ENCODE peak calls at places on chromosomes 4 and X, in eight cellular contexts. X, Z, A, B, S, R, H and O are unnamed samples.

GRCh38 chrX:109959356-109959871 is 43.5 kb upstream of the TMEM164 start:
- DNase-seq in A (no peak), X (no peak), B (no peak), H (no peak), Z (no peak), R (no peak), S (no peak), O (no peak)

GRCh38 chrX:118974088-118974907 is at the start of gene LONRF3:
- DNase-seq in R (peak), B (peak), A (no peak), H (peak), X (peak), Z (peak), S (peak), O (no peak)

GRCh38 chrX:151970661-151971060 is 3.8 kb downstream of the GABRE start:
- DNase-seq in A (peak), H (peak), X (peak), Z (no peak), B (peak), R (peak), S (peak), O (peak)

GRCh38 chrX:112197845-112198244 is 115.3 kb upstream of the TRPC5 start:
- DNase-seq in R (no peak), A (no peak), X (no peak), B (no peak), S (no peak), Z (no peak), H (no peak), O (no peak)

GRCh38 chrX:47093248-47093647 is 15.0 kb downstream of the RGN start:
- DNase-seq in H (no peak), S (peak), Z (no peak), B (peak), A (no peak), X (no peak), R (no peak), O (peak)

GRCh38 chr4:40325406-40326019 is 9.6 kb upstream of the CHRNA9 start:
- DNase-seq in B (peak), H (no peak), S (peak), R (peak), X (peak), Z (no peak), A (no peak), O (no peak)

GRCh38 chr4:185902654-185903053 is 90.7 kb upstream of the SORBS2 start:
- DNase-seq in S (peak), R (no peak), B (no peak), A (no peak), Z (no peak), X (no peak), H (no peak), O (peak)

GRCh38 chr4:82988323-82988832 is 22.2 kb downstream of the LIN54 start:
- DNase-seq in H (no peak), Z (no peak), S (peak), R (no peak), A (peak), X (no peak), B (peak), O (peak)

GRCh38 chr4:8705161-8706145 is 112.9 kb downstream of the CPZ start:
- DNase-seq in R (no peak), A (no peak), X (no peak), B (no peak), Z (peak), S (no peak), H (peak), O (no peak)

GRCh38 chr4:183838987-183839712 is 66.0 kb upstream of the STOX2 start:
- DNase-seq in A (no peak), S (peak), R (no peak), Z (peak), H (no peak), X (no peak), B (peak), O (peak)

GRCh38 chr4:184237612-184238011 is 19.9 kb upstream of the ENPP6 start:
- DNase-seq in H (no peak), Z (no peak), X (no peak), R (no peak), B (peak), A (no peak), S (no peak), O (no peak)

GRCh38 chrX:138026211-138026610 is 460.3 kb downstream of the ZIC3 start:
- DNase-seq in Z (no peak), H (no peak), A (no peak), R (no peak), S (no peak), B (peak), X (no peak), O (no peak)

GRCh38 chrX:49191033-49191871 is 5.1 kb upstream of the PRICKLE3 start:
- DNase-seq in R (peak), H (peak), Z (peak), B (peak), S (peak), A (peak), X (peak), O (peak)

GRCh38 chr4:165787516-165788274 is 85.3 kb upstream of the TLL1 start:
- DNase-seq in A (no peak), Z (no peak), X (no peak), R (no peak), H (no peak), B (no peak), S (no peak), O (no peak)

GRCh38 chr4:77430847-77431246 is 174.8 kb upstream of the CXCL13 start:
- DNase-seq in B (no peak), X (no peak), Z (peak), A (no peak), R (no peak), H (no peak), S (no peak), O (no peak)

GRCh38 chrX:151701071-151701470 is 5.8 kb downstream of the PRRG3 start:
- DNase-seq in Z (no peak), X (no peak), B (no peak), H (no peak), R (no peak), A (no peak), S (no peak), O (no peak)

GRCh38 chr4:54924891-54925290 is 200.5 kb downstream of the KDR start:
- DNase-seq in X (no peak), A (no peak), Z (no peak), B (no peak), H (no peak), R (no peak), S (no peak), O (no peak)

GRCh38 chrX:39772057-39772832 is 325.5 kb downstream of the BCOR start:
- DNase-seq in A (no peak), R (no peak), X (no peak), S (peak), Z (peak), B (peak), H (peak), O (no peak)
- TF ChIP-seq CTCF in A (no peak), R (no peak), X (no peak), S (peak), Z (peak), B (no peak), H (no peak), O (no peak)

GRCh38 chr4:102503301-102503746 is 2.2 kb downstream of the NFKB1 start:
- DNase-seq in B (no peak), R (no peak), S (no peak), H (no peak), A (no peak), Z (no peak), X (no peak), O (no peak)
- H3K4me3 ChIP-seq in B (peak), R (no peak), S (peak), H (peak), A (peak), Z (no peak), X (peak), O (peak)

GRCh38 chrX:8043546-8043945 is 116.3 kb upstream of the PNPLA4 start:
- DNase-seq in Z (no peak), A (no peak), H (no peak), X (no peak), B (no peak), R (no peak), S (no peak), O (no peak)

GRCh38 chrX:8044861-8045434 is 117.7 kb upstream of the PNPLA4 start:
- DNase-seq in Z (no peak), A (no peak), B (no peak), X (no peak), R (no peak), S (peak), H (no peak), O (no peak)

GRCh38 chrX:8037593-8038348 is 110.6 kb upstream of the PNPLA4 start:
- DNase-seq in H (no peak), S (no peak), A (no peak), R (no peak), B (no peak), Z (no peak), X (no peak), O (no peak)

GRCh38 chrX:8043121-8043520 is 115.9 kb upstream of the PNPLA4 start:
- DNase-seq in H (no peak), Z (no peak), S (no peak), B (no peak), X (no peak), A (no peak), R (no peak), O (no peak)

GRCh38 chrX:8042304-8042703 is 115.1 kb upstream of the PNPLA4 start:
- DNase-seq in B (peak), H (no peak), R (no peak), X (no peak), S (no peak), A (no peak), Z (peak), O (no peak)
- TF ChIP-seq CTCF in B (peak), H (no peak), R (no peak), X (no peak), S (peak), A (no peak), Z (peak), O (peak)

GRCh38 chr4:3040447-3041191 is 33.7 kb downstream of the HTT-AS start:
- DNase-seq in A (no peak), R (no peak), H (peak), S (no peak), B (no peak), Z (no peak), X (no peak), O (no peak)
- H3K4me3 ChIP-seq in A (no peak), R (peak), H (peak), S (no peak), B (no peak), Z (no peak), X (peak), O (no peak)

GRCh38 chrX:103211012-103211715 is 3.7 kb upstream of the BEX4 start:
- DNase-seq in Z (peak), B (peak), X (peak), R (no peak), H (no peak), S (peak), A (no peak), O (peak)
- TF ChIP-seq CTCF in Z (peak), B (peak), X (peak), R (peak), H (peak), S (peak), A (peak), O (peak)

GRCh38 chr4:46389301-46389761 is 597 bp downstream of the GABRA2 start:
- DNase-seq in H (peak), Z (peak), R (no peak), X (peak), B (peak), A (no peak), S (no peak), O (no peak)
- H3K4me3 ChIP-seq in H (no peak), Z (peak), R (no peak), X (peak), B (peak), A (no peak), S (peak), O (peak)

GRCh38 chr4:37682701-37683401 is 3.3 kb downstream of the RELL1 start:
- DNase-seq in Z (no peak), S (peak), H (no peak), R (no peak), B (peak), A (no peak), X (no peak), O (no peak)
- TF ChIP-seq CTCF in Z (peak), S (peak), H (peak), R (no peak), B (peak), A (no peak), X (no peak), O (peak)

GRCh38 chr4:88315460-88316017 is 31.2 kb upstream of the PPM1K start:
- DNase-seq in R (no peak), A (no peak), S (no peak), B (no peak), H (no peak), X (no peak), Z (no peak), O (no peak)

GRCh38 chr4:88320174-88320779 is 35.9 kb upstream of the PPM1K start:
- DNase-seq in B (peak), S (peak), R (no peak), A (no peak), H (no peak), X (no peak), Z (no peak), O (no peak)

GRCh38 chr4:88318751-88319350 is 34.5 kb upstream of the PPM1K start:
- DNase-seq in S (peak), X (no peak), A (no peak), H (no peak), R (no peak), Z (no peak), B (no peak), O (no peak)

GRCh38 chr4:88320780-88321373 is 36.5 kb upstream of the PPM1K start:
- DNase-seq in X (peak), A (peak), Z (peak), B (peak), H (no peak), S (peak), R (peak), O (peak)
- H3K4me3 ChIP-seq in X (no peak), A (no peak), Z (peak), B (no peak), H (no peak), S (no peak), R (no peak), O (no peak)

GRCh38 chr4:109294006-109294405 is 8.5 kb downstream of the COL25A1 start:
- DNase-seq in B (peak), S (no peak), R (no peak), X (no peak), A (no peak), H (no peak), Z (peak), O (no peak)
- TF ChIP-seq CTCF in B (peak), S (peak), R (no peak), X (peak), A (no peak), H (peak), Z (peak), O (peak)

DNA sequence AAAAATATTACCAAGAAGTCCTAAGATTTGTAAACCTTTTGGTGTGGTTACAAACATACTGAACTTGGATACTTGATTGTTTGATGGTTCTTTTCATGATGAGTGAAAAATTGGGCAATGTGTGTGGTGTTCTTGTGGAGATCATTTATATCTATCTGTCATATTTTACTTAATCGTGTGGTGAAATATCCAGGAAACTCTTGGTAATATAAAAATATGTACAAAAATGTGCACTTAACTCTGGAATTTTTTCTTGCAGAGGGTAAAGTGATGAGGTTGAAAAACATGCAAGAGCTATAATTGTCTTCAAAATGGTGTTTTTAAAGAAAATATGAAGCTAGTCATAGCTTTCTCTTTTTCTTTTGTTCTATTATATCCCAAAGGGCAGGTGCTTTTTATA is 2.8 kb downstream of the DCUN1D4 start:
- DNase-seq in A (no peak), B (no peak), X (no peak), Z (no peak), S (no peak), H (no peak), R (no peak), O (no peak)
- H3K4me3 ChIP-seq in A (no peak), B (no peak), X (no peak), Z (no peak), S (no peak), H (no peak), R (no peak), O (no peak)